ENCODE peak calls at places on chromosomes 11 and 22, in seven cellular contexts. F is NCI-H1092 treated with DMSO at 0.1 percent for 48 hours; L is stimulated activated CD4-positive, alpha-beta T cell treated with anti-CD3 and anti-CD28 coated beads, Interleukin-15, amount 100 ng/mL, for 24 hours; T is frontal cortex; M is A549; H is CD4-positive, alpha-beta T cell; R is OCI-LY7. C is an unnamed sample.

GRCh38 chr11:16326679-16327297 is 29.6 kb downstream of the SOX6 start:
- DNase-seq in R (no peak), L (no peak), F (no peak), T (no peak), M (no peak), H (no peak), C (no peak)

GRCh38 chr11:86620796-86621575 is 51.4 kb downstream of the ME3 start:
- DNase-seq in H (no peak), M (no peak), R (no peak), T (no peak), F (no peak), L (no peak), C (no peak)

GRCh38 chr11:3659595-3660515 is 11.3 kb downstream of the CHRNA10 start:
- DNase-seq in H (no peak), T (no peak), R (no peak), M (no peak), L (no peak), F (no peak), C (peak)

GRCh38 chr11:134261000-134261399 is 7.6 kb downstream of the ACAD8 start:
- DNase-seq in H (no peak), T (no peak), M (no peak), R (no peak), L (no peak), F (no peak), C (no peak)

GRCh38 chr22:45154383-45154782 is 9.3 kb upstream of the NUP50 start:
- DNase-seq in L (no peak), H (no peak), F (no peak), M (peak), T (no peak), R (no peak), C (no peak)

GRCh38 chr11:21278840-21279239 is 609.5 kb downstream of the NELL1 start:
- DNase-seq in R (no peak), M (no peak), H (no peak), L (no peak), T (no peak), F (no peak), C (no peak)

GRCh38 chr22:20983081-20983745 is 1.1 kb downstream of the LZTR1 start:
- DNase-seq in H (no peak), T (no peak), R (no peak), F (no peak), M (no peak), L (no peak), C (no peak)

GRCh38 chr11:69445131-69445470 is 36.4 kb upstream of the LINC01488 start:
- DNase-seq in L (no peak), M (no peak), F (no peak), H (no peak), T (no peak), R (no peak), C (no peak)

GRCh38 chr11:94132823-94133408 is 4.3 kb downstream of the PANX1 start:
- DNase-seq in T (no peak), H (no peak), M (no peak), F (no peak), L (no peak), R (no peak), C (no peak)

GRCh38 chr11:107359701-107360100 is 97.9 kb downstream of the CWF19L2 start:
- DNase-seq in H (no peak), L (no peak), T (no peak), R (no peak), F (no peak), M (no peak), C (no peak)

GRCh38 chr22:27919943-27920755 is 1.1 kb upstream of the PITPNB start:
- DNase-seq in H (no peak), T (no peak), R (no peak), M (peak), F (peak), L (no peak), C (peak)

GRCh38 chr22:19964701-19965386 is 23.2 kb upstream of the TXNRD2 start:
- DNase-seq in H (no peak), L (no peak), F (no peak), M (no peak), R (no peak), T (no peak), C (no peak)

GRCh38 chr11:126482586-126483108 is 127.2 kb downstream of the ST3GAL4 start:
- DNase-seq in R (no peak), H (no peak), M (no peak), T (no peak), F (no peak), L (no peak), C (no peak)

GRCh38 chr11:87366766-87367405 is 329.2 kb downstream of the TMEM135 start:
- DNase-seq in M (no peak), R (no peak), L (no peak), F (no peak), T (no peak), H (no peak), C (no peak)

GRCh38 chr11:120578591-120579154 is 67.1 kb downstream of the GRIK4 start:
- DNase-seq in M (no peak), L (no peak), T (no peak), F (no peak), H (no peak), R (no peak), C (no peak)

GRCh38 chr11:121567988-121568387 is 115.2 kb upstream of the SORL1-AS1 start:
- DNase-seq in R (no peak), L (no peak), H (no peak), T (no peak), M (no peak), F (no peak), C (no peak)

GRCh38 chr11:76279038-76279437 is 72.7 kb upstream of the WNT11 start:
- DNase-seq in L (no peak), R (no peak), H (no peak), F (no peak), M (no peak), T (no peak), C (no peak)

GRCh38 chr11:12246989-12247388 is 130.4 kb upstream of the PARVA start:
- DNase-seq in T (no peak), H (no peak), M (no peak), R (no peak), L (no peak), F (no peak), C (no peak)

GRCh38 chr22:37163618-37164534 is 14.2 kb upstream of the IL2RB start:
- DNase-seq in H (no peak), T (no peak), M (no peak), R (no peak), F (no peak), L (peak), C (no peak)

GRCh38 chr22:31055322-31056159 is 25.6 kb upstream of the SMTN start:
- DNase-seq in L (no peak), H (no peak), T (no peak), R (no peak), F (peak), M (peak), C (peak)

GRCh38 chr11:2687223-2687530 is 12.6 kb downstream of the KCNQ1OT1 start:
- DNase-seq in T (no peak), H (peak), L (no peak), F (no peak), M (no peak), R (no peak), C (no peak)

GRCh38 chr11:68523743-68524142 is 63.2 kb downstream of the PPP6R3 start:
- DNase-seq in L (no peak), H (no peak), F (no peak), M (no peak), R (no peak), T (no peak), C (no peak)